ENCODE peak calls at places on chromosomes 12 and 14, in ten cellular contexts. One of them, this sample, is unnamed.

GRCh38 chr14:69137456-69138188 is 15.3 kb downstream of the DCAF5 start:
- DNase-seq in ascending aorta: no peak
- DNase-seq in choroid plexus epithelial cell: peak; percentile 56
- DNase-seq in AG04450: no peak
- DNase-seq in fibroblast of pulmonary artery: no peak
- DNase-seq in MM.1S: no peak
- DNase-seq in foreskin fibroblast: no peak
- DNase-seq in cardiac fibroblast: peak; percentile 18
- DNase-seq in left ventricle myocardium inferior: no peak
- DNase-seq in upper lobe of right lung: no peak
- DNase-seq in this sample: peak; percentile 56

GRCh38 chr14:92500491-92500941 is 13.1 kb upstream of the RIN3 start:
- DNase-seq in ascending aorta: no peak
- DNase-seq in choroid plexus epithelial cell: no peak
- DNase-seq in AG04450: no peak
- DNase-seq in fibroblast of pulmonary artery: no peak
- DNase-seq in MM.1S: no peak
- DNase-seq in foreskin fibroblast: no peak
- DNase-seq in cardiac fibroblast: peak; percentile 45
- DNase-seq in left ventricle myocardium inferior: peak; percentile 63
- DNase-seq in upper lobe of right lung: no peak
- DNase-seq in this sample: no peak

GRCh38 chr12:54040148-54040494 is 7.3 kb downstream of the HOXC5 start:
- DNase-seq in ascending aorta: no peak
- DNase-seq in choroid plexus epithelial cell: no peak
- DNase-seq in AG04450: no peak
- DNase-seq in fibroblast of pulmonary artery: no peak
- DNase-seq in MM.1S: no peak
- DNase-seq in foreskin fibroblast: no peak
- DNase-seq in cardiac fibroblast: no peak
- DNase-seq in left ventricle myocardium inferior: no peak
- DNase-seq in upper lobe of right lung: no peak
- DNase-seq in this sample: peak; percentile 24

GRCh38 chr12:76266797-76267196 is 81.4 kb downstream of the BBS10 start:
- DNase-seq in ascending aorta: no peak
- DNase-seq in choroid plexus epithelial cell: peak; percentile 87
- DNase-seq in AG04450: peak; percentile 73
- DNase-seq in fibroblast of pulmonary artery: peak; percentile 70
- DNase-seq in MM.1S: no peak
- DNase-seq in foreskin fibroblast: peak; percentile 94
- DNase-seq in cardiac fibroblast: peak; percentile 68
- DNase-seq in left ventricle myocardium inferior: peak; percentile 48
- DNase-seq in upper lobe of right lung: peak; percentile 68
- DNase-seq in this sample: no peak

GRCh38 chr12:130249376-130249775 is 87.1 kb downstream of the FZD10 start:
- DNase-seq in ascending aorta: no peak
- DNase-seq in choroid plexus epithelial cell: no peak
- DNase-seq in AG04450: no peak
- DNase-seq in fibroblast of pulmonary artery: no peak
- DNase-seq in MM.1S: no peak
- DNase-seq in foreskin fibroblast: no peak
- DNase-seq in cardiac fibroblast: no peak
- DNase-seq in left ventricle myocardium inferior: no peak
- DNase-seq in upper lobe of right lung: no peak
- DNase-seq in this sample: no peak

GRCh38 chr12:125503128-125503527 is 437.9 kb downstream of the AACS start:
- DNase-seq in ascending aorta: no peak
- DNase-seq in choroid plexus epithelial cell: no peak
- DNase-seq in AG04450: no peak
- DNase-seq in fibroblast of pulmonary artery: no peak
- DNase-seq in MM.1S: no peak
- DNase-seq in foreskin fibroblast: no peak
- DNase-seq in cardiac fibroblast: no peak
- DNase-seq in left ventricle myocardium inferior: no peak
- DNase-seq in upper lobe of right lung: no peak
- DNase-seq in this sample: no peak

GRCh38 chr12:74914378-74914777 is 295.3 kb downstream of the KCNC2 start:
- DNase-seq in ascending aorta: no peak
- DNase-seq in choroid plexus epithelial cell: no peak
- DNase-seq in AG04450: no peak
- DNase-seq in fibroblast of pulmonary artery: no peak
- DNase-seq in MM.1S: no peak
- DNase-seq in foreskin fibroblast: no peak
- DNase-seq in cardiac fibroblast: no peak
- DNase-seq in left ventricle myocardium inferior: no peak
- DNase-seq in upper lobe of right lung: no peak
- DNase-seq in this sample: no peak

GRCh38 chr12:44942714-44943113 is 66.6 kb upstream of the NELL2 start:
- DNase-seq in ascending aorta: no peak
- DNase-seq in choroid plexus epithelial cell: no peak
- DNase-seq in AG04450: no peak
- DNase-seq in fibroblast of pulmonary artery: no peak
- DNase-seq in MM.1S: no peak
- DNase-seq in foreskin fibroblast: no peak
- DNase-seq in cardiac fibroblast: no peak
- DNase-seq in left ventricle myocardium inferior: no peak
- DNase-seq in upper lobe of right lung: no peak
- DNase-seq in this sample: no peak

GRCh38 chr14:72892879-72893635 is 844 bp downstream of the DPF3 start:
- DNase-seq in ascending aorta: no peak
- DNase-seq in choroid plexus epithelial cell: peak; percentile 36
- DNase-seq in AG04450: no peak
- DNase-seq in fibroblast of pulmonary artery: no peak
- DNase-seq in MM.1S: peak; percentile 15
- DNase-seq in foreskin fibroblast: peak; percentile 59
- DNase-seq in cardiac fibroblast: no peak
- DNase-seq in left ventricle myocardium inferior: peak; percentile 26
- DNase-seq in upper lobe of right lung: peak; percentile 67
- DNase-seq in this sample: peak; percentile 45

GRCh38 chr12:24111101-24111500 is 161.6 kb upstream of the SOX5 start:
- DNase-seq in ascending aorta: no peak
- DNase-seq in choroid plexus epithelial cell: peak; percentile 53
- DNase-seq in AG04450: no peak
- DNase-seq in fibroblast of pulmonary artery: peak; percentile 9
- DNase-seq in MM.1S: no peak
- DNase-seq in foreskin fibroblast: no peak
- DNase-seq in cardiac fibroblast: no peak
- DNase-seq in left ventricle myocardium inferior: no peak
- DNase-seq in upper lobe of right lung: no peak
- DNase-seq in this sample: no peak

GRCh38 chr14:34872822-34873590 is 2.2 kb downstream of the BAZ1A start:
- DNase-seq in ascending aorta: no peak
- DNase-seq in choroid plexus epithelial cell: peak; percentile 65
- DNase-seq in AG04450: no peak
- DNase-seq in fibroblast of pulmonary artery: peak; percentile 60
- DNase-seq in MM.1S: no peak
- DNase-seq in foreskin fibroblast: peak; percentile 50
- DNase-seq in cardiac fibroblast: peak; percentile 57
- DNase-seq in left ventricle myocardium inferior: no peak
- DNase-seq in upper lobe of right lung: no peak
- DNase-seq in this sample: peak; percentile 33

GRCh38 chr14:62017651-62018230 is 255.5 kb downstream of the SNAPC1 start:
- DNase-seq in ascending aorta: no peak
- DNase-seq in choroid plexus epithelial cell: no peak
- DNase-seq in AG04450: no peak
- DNase-seq in fibroblast of pulmonary artery: no peak
- DNase-seq in MM.1S: no peak
- DNase-seq in foreskin fibroblast: no peak
- DNase-seq in cardiac fibroblast: no peak
- DNase-seq in left ventricle myocardium inferior: no peak
- DNase-seq in upper lobe of right lung: no peak
- DNase-seq in this sample: no peak

GRCh38 chr12:104494137-104494815 is 37.5 kb downstream of the CHST11 start:
- DNase-seq in ascending aorta: no peak
- DNase-seq in choroid plexus epithelial cell: peak; percentile 67
- DNase-seq in AG04450: no peak
- DNase-seq in fibroblast of pulmonary artery: peak; percentile 49
- DNase-seq in MM.1S: peak; percentile 27
- DNase-seq in foreskin fibroblast: peak; percentile 45
- DNase-seq in cardiac fibroblast: no peak
- DNase-seq in left ventricle myocardium inferior: no peak
- DNase-seq in upper lobe of right lung: no peak
- DNase-seq in this sample: no peak

GRCh38 chr12:6614513-6615177 is 7.5 kb upstream of the CHD4 start:
- DNase-seq in ascending aorta: no peak
- DNase-seq in choroid plexus epithelial cell: no peak
- DNase-seq in AG04450: no peak
- DNase-seq in fibroblast of pulmonary artery: peak; percentile 15
- DNase-seq in MM.1S: no peak
- DNase-seq in foreskin fibroblast: peak; percentile 33
- DNase-seq in cardiac fibroblast: no peak
- DNase-seq in left ventricle myocardium inferior: no peak
- DNase-seq in upper lobe of right lung: no peak
- DNase-seq in this sample: no peak
- TF ChIP-seq CTCF in ascending aorta: peak; percentile 2
- TF ChIP-seq CTCF in choroid plexus epithelial cell: peak; percentile 20
- TF ChIP-seq CTCF in AG04450: no peak
- TF ChIP-seq CTCF in fibroblast of pulmonary artery: peak; percentile 10
- TF ChIP-seq CTCF in MM.1S: no peak
- TF ChIP-seq CTCF in foreskin fibroblast: no peak
- TF ChIP-seq CTCF in cardiac fibroblast: no peak
- TF ChIP-seq CTCF in left ventricle myocardium inferior: no peak
- TF ChIP-seq CTCF in upper lobe of right lung: no peak
- TF ChIP-seq CTCF in this sample: no peak

GRCh38 chr12:21906919-21907642 is 34.1 kb downstream of the ABCC9 start:
- DNase-seq in ascending aorta: no peak
- DNase-seq in choroid plexus epithelial cell: no peak
- DNase-seq in AG04450: no peak
- DNase-seq in fibroblast of pulmonary artery: no peak
- DNase-seq in MM.1S: no peak
- DNase-seq in foreskin fibroblast: peak; percentile 55
- DNase-seq in cardiac fibroblast: no peak
- DNase-seq in left ventricle myocardium inferior: no peak
- DNase-seq in upper lobe of right lung: no peak
- DNase-seq in this sample: no peak
- H3K4me3 ChIP-seq in ascending aorta: no peak overlapping the region
- H3K4me3 ChIP-seq in choroid plexus epithelial cell: no peak overlapping the region
- H3K4me3 ChIP-seq in AG04450: no peak overlapping the region
- H3K4me3 ChIP-seq in fibroblast of pulmonary artery: no peak overlapping the region
- H3K4me3 ChIP-seq in MM.1S: no peak overlapping the region
- H3K4me3 ChIP-seq in foreskin fibroblast: no peak overlapping the region
- H3K4me3 ChIP-seq in cardiac fibroblast: no peak overlapping the region
- H3K4me3 ChIP-seq in left ventricle myocardium inferior: no peak overlapping the region
- H3K4me3 ChIP-seq in upper lobe of right lung: no peak overlapping the region
- H3K4me3 ChIP-seq in this sample: no peak overlapping the region

GRCh38 chr14:55536208-55536708 is 43.7 kb upstream of the KTN1 start:
- DNase-seq in ascending aorta: no peak
- DNase-seq in choroid plexus epithelial cell: no peak
- DNase-seq in AG04450: no peak
- DNase-seq in fibroblast of pulmonary artery: no peak
- DNase-seq in MM.1S: no peak
- DNase-seq in foreskin fibroblast: no peak
- DNase-seq in cardiac fibroblast: no peak
- DNase-seq in left ventricle myocardium inferior: no peak
- DNase-seq in upper lobe of right lung: no peak
- DNase-seq in this sample: peak; percentile 22

GRCh38 chr14:55533960-55534359 is 46.0 kb upstream of the KTN1 start:
- DNase-seq in ascending aorta: no peak
- DNase-seq in choroid plexus epithelial cell: no peak
- DNase-seq in AG04450: no peak
- DNase-seq in fibroblast of pulmonary artery: no peak
- DNase-seq in MM.1S: no peak
- DNase-seq in foreskin fibroblast: no peak
- DNase-seq in cardiac fibroblast: no peak
- DNase-seq in left ventricle myocardium inferior: no peak
- DNase-seq in upper lobe of right lung: no peak
- DNase-seq in this sample: no peak

GRCh38 chr14:55530464-55530863 is 49.5 kb upstream of the KTN1 start:
- DNase-seq in ascending aorta: no peak
- DNase-seq in choroid plexus epithelial cell: no peak
- DNase-seq in AG04450: no peak
- DNase-seq in fibroblast of pulmonary artery: no peak
- DNase-seq in MM.1S: no peak
- DNase-seq in foreskin fibroblast: no peak
- DNase-seq in cardiac fibroblast: no peak
- DNase-seq in left ventricle myocardium inferior: no peak
- DNase-seq in upper lobe of right lung: no peak
- DNase-seq in this sample: no peak

GRCh38 chr14:55535521-55536207 is 44.3 kb upstream of the KTN1 start:
- DNase-seq in ascending aorta: no peak
- DNase-seq in choroid plexus epithelial cell: no peak
- DNase-seq in AG04450: no peak
- DNase-seq in fibroblast of pulmonary artery: no peak
- DNase-seq in MM.1S: no peak
- DNase-seq in foreskin fibroblast: no peak
- DNase-seq in cardiac fibroblast: no peak
- DNase-seq in left ventricle myocardium inferior: no peak
- DNase-seq in upper lobe of right lung: no peak
- DNase-seq in this sample: no peak

DNA sequence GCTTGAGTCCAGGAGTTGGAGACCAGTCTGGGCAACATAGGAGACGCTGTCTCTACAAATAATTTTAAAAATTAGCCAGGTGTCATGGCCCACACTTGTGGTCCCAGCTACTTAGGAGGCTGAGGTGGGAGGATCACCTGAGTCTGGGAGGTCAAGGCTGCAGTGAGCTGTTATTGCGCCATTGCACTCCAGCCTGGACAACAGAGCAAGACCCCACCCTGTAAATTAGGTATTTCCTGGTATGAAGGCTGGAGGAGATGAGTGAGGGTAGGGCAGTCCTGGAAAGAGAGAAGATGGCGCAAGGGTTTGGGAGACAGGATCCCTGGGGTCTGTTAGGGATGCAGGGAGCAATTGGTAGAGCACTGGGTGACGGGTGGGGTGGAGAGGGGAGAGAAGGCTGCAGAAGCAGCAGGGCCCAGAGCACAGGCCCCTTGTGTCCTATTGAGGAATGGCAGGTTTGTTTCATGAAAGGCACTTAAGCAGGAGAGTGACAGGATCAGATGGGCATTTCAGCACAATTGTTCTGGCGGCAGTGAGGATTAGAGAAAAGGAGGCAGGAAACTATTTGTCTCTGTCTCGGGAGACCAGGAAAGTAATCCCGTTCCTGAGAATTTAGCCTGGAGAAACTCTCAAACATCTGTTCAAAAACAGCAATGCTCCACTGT is 47.2 kb upstream of the KTN1 start:
- DNase-seq in ascending aorta: no peak
- DNase-seq in choroid plexus epithelial cell: no peak
- DNase-seq in AG04450: no peak
- DNase-seq in fibroblast of pulmonary artery: no peak
- DNase-seq in MM.1S: no peak
- DNase-seq in foreskin fibroblast: no peak
- DNase-seq in cardiac fibroblast: no peak
- DNase-seq in left ventricle myocardium inferior: no peak
- DNase-seq in upper lobe of right lung: no peak
- DNase-seq in this sample: no peak
- TF ChIP-seq CTCF in ascending aorta: no peak
- TF ChIP-seq CTCF in choroid plexus epithelial cell: peak; percentile 35
- TF ChIP-seq CTCF in AG04450: peak; percentile 42
- TF ChIP-seq CTCF in fibroblast of pulmonary artery: no peak
- TF ChIP-seq CTCF in MM.1S: no peak
- TF ChIP-seq CTCF in foreskin fibroblast: no peak
- TF ChIP-seq CTCF in cardiac fibroblast: peak; percentile 34
- TF ChIP-seq CTCF in left ventricle myocardium inferior: peak; percentile 27
- TF ChIP-seq CTCF in upper lobe of right lung: no peak
- TF ChIP-seq CTCF in this sample: no peak

DNA sequence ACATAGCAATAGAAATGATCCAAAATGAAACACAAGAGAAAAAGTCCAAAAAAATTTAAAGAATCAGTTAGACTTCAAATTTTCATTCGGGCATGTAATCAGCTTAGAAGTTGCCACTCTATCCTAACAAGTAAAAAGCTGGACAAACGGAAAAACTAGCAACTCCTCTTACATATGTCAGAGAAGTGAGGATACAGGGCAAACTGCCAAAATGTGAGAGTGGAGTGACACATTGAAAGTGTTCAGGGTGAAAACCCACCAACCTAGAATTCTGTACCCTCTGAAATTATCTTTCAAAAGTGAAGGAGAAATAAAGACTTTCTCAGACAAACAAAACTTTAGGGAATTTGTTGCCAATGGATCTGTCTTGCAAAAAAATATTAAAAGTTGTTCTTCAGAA is 42.0 kb upstream of the CHPT1 start:
- DNase-seq in ascending aorta: no peak
- DNase-seq in choroid plexus epithelial cell: no peak
- DNase-seq in AG04450: no peak
- DNase-seq in fibroblast of pulmonary artery: no peak
- DNase-seq in MM.1S: no peak
- DNase-seq in foreskin fibroblast: no peak
- DNase-seq in cardiac fibroblast: no peak
- DNase-seq in left ventricle myocardium inferior: no peak
- DNase-seq in upper lobe of right lung: no peak
- DNase-seq in this sample: no peak
- H3K4me3 ChIP-seq in ascending aorta: no peak overlapping the region
- H3K4me3 ChIP-seq in choroid plexus epithelial cell: no peak overlapping the region
- H3K4me3 ChIP-seq in AG04450: no peak overlapping the region
- H3K4me3 ChIP-seq in fibroblast of pulmonary artery: no peak overlapping the region
- H3K4me3 ChIP-seq in MM.1S: no peak overlapping the region
- H3K4me3 ChIP-seq in foreskin fibroblast: no peak overlapping the region
- H3K4me3 ChIP-seq in cardiac fibroblast: no peak overlapping the region
- H3K4me3 ChIP-seq in left ventricle myocardium inferior: no peak overlapping the region
- H3K4me3 ChIP-seq in upper lobe of right lung: no peak overlapping the region
- H3K4me3 ChIP-seq in this sample: no peak overlapping the region

This sample was measured in GM12865.